ENCODE peak calls at places on chromosomes 7 and 10, in four cellular contexts. S, X, G and C are unnamed samples.

GRCh38 chr7:47591655-47592572 is 10.0 kb upstream of the TNS3 start:
- DNase-seq in S (no peak), X (peak; percentile 96), G (no peak), C (no peak)

GRCh38 chr7:50842061-50842460 is 59.4 kb upstream of the GRB10 start:
- DNase-seq in S (no peak), X (no peak), G (no peak), C (no peak)

GRCh38 chr7:26090927-26091519 is 61.0 kb upstream of the NFE2L3 start:
- DNase-seq in S (no peak), X (peak; percentile 64), G (peak; percentile 43), C (peak; percentile 82)

GRCh38 chr7:22665816-22666375 is 61.1 kb upstream of the IL6 start:
- DNase-seq in S (no peak), X (no peak), G (no peak), C (no peak)

GRCh38 chr10:112873541-112873940 is 76.5 kb upstream of the TCF7L2 start:
- DNase-seq in S (no peak), X (no peak), G (no peak), C (no peak)

GRCh38 chr10:84523509-84523908 is 195.1 kb downstream of the CCSER2 start:
- DNase-seq in S (peak; percentile 53), X (no peak), G (no peak), C (peak; percentile 33)

GRCh38 chr10:79209831-79210230 is 137.4 kb upstream of the PPIF start:
- DNase-seq in S (no peak), X (no peak), G (no peak), C (no peak)

GRCh38 chr7:95545007-95545615 is 51.2 kb downstream of the PDK4 start:
- DNase-seq in S (peak; percentile 55), X (peak; percentile 71), G (peak; percentile 71), C (peak; percentile 78)

GRCh38 chr10:46299531-46300366 is 13.0 kb downstream of the ANTXRL start:
- DNase-seq in S (no peak), X (no peak), G (no peak), C (no peak)

GRCh38 chr7:90666186-90666585 is 70.1 kb downstream of the CDK14 start:
- DNase-seq in S (no peak), X (no peak), G (no peak), C (no peak)

GRCh38 chr7:69359003-69359555 is 239.2 kb upstream of the AUTS2 start:
- DNase-seq in S (no peak), X (no peak), G (no peak), C (no peak)

GRCh38 chr7:27193335-27194001 is 6.4 kb downstream of the HOXA13 start:
- DNase-seq in S (no peak), X (no peak), G (no peak), C (no peak)

GRCh38 chr10:5094265-5095205 is at the start of gene AKR1C3:
- DNase-seq in S (no peak), X (peak; percentile 94), G (peak; percentile 29), C (peak; percentile 52)

GRCh38 chr7:98836811-98837631 is 32.8 kb downstream of the TMEM130 start:
- DNase-seq in S (peak; percentile 45), X (peak; percentile 67), G (peak; percentile 14), C (peak; percentile 42)

GRCh38 chr10:79345241-79346011 is 1.8 kb upstream of the PPIF start:
- DNase-seq in S (no peak), X (no peak), G (no peak), C (no peak)

GRCh38 chr10:131159771-131160170 is 151.8 kb downstream of the TCERG1L start:
- DNase-seq in S (no peak), X (no peak), G (no peak), C (no peak)

GRCh38 chr7:161786-162185 is 30.6 kb upstream of the FAM20C start:
- DNase-seq in S (no peak), X (no peak), G (no peak), C (no peak)

GRCh38 chr10:62047960-62048383 is 146.5 kb downstream of the ARID5B start:
- DNase-seq in S (no peak), X (no peak), G (no peak), C (peak; percentile 35)

GRCh38 chr7:124062171-124062570 is 29.3 kb upstream of the TMEM229A start:
- DNase-seq in S (no peak), X (no peak), G (no peak), C (no peak)

GRCh38 chr7:5692112-5692844 is 89.2 kb downstream of the RNF216 start:
- DNase-seq in S (peak; percentile 37), X (peak; percentile 86), G (peak; percentile 97), C (peak; percentile 97)

GRCh38 chr7:151035902-151036301 is 7.7 kb downstream of the ABCB8 start:
- DNase-seq in S (no peak), X (no peak), G (no peak), C (no peak)

GRCh38 chr7:71733108-71733870 is 601.3 kb downstream of the GALNT17 start:
- DNase-seq in S (peak; percentile 83), X (peak; percentile 63), G (peak; percentile 59), C (peak; percentile 65)
- H3K4me3 ChIP-seq in S (peak overlapping the region; percentile 15), X (no peak overlapping the region), G (no peak overlapping the region), C (no peak overlapping the region)

GRCh38 chr7:157019718-157020451 is 9.4 kb upstream of the MNX1 start:
- DNase-seq in S (no peak), X (no peak), G (no peak), C (no peak)

GRCh38 chr7:157021893-157022680 is 11.6 kb upstream of the MNX1 start:
- DNase-seq in S (no peak), X (no peak), G (no peak), C (no peak)

GRCh38 chr7:157018997-157019591 is 8.6 kb upstream of the MNX1 start:
- DNase-seq in S (no peak), X (no peak), G (no peak), C (no peak)

GRCh38 chr7:157021071-157021891 is 10.8 kb upstream of the MNX1 start:
- DNase-seq in S (no peak), X (no peak), G (no peak), C (no peak)

GRCh38 chr7:157020514-157021070 is 10.1 kb upstream of the MNX1 start:
- DNase-seq in S (no peak), X (no peak), G (no peak), C (no peak)
- H3K4me3 ChIP-seq in S (peak overlapping the region; percentile 38), X (peak overlapping the region; percentile 45), G (no peak overlapping the region), C (no peak overlapping the region)

GRCh38 chr7:82477733-82478515 is 34.3 kb upstream of the CACNA2D1 start:
- DNase-seq in S (no peak), X (no peak), G (no peak), C (no peak)
- H3K4me3 ChIP-seq in S (no peak overlapping the region), X (no peak overlapping the region), G (no peak overlapping the region), C (no peak overlapping the region)

GRCh38 chr10:96719205-96719604 is 1.1 kb downstream of the PIK3AP1 start:
- DNase-seq in S (no peak), X (no peak), G (no peak), C (no peak)
- H3K4me3 ChIP-seq in S (peak overlapping the region; percentile 71), X (no peak overlapping the region), G (no peak overlapping the region), C (no peak overlapping the region)

GRCh38 chr7:80133361-80134104 is 1.1 kb upstream of the GNAI1 start:
- DNase-seq in S (no peak), X (peak; percentile 42), G (no peak), C (no peak)
- H3K4me3 ChIP-seq in S (peak overlapping the region; percentile 94), X (peak overlapping the region; percentile 82), G (no peak overlapping the region), C (no peak overlapping the region)

DNA sequence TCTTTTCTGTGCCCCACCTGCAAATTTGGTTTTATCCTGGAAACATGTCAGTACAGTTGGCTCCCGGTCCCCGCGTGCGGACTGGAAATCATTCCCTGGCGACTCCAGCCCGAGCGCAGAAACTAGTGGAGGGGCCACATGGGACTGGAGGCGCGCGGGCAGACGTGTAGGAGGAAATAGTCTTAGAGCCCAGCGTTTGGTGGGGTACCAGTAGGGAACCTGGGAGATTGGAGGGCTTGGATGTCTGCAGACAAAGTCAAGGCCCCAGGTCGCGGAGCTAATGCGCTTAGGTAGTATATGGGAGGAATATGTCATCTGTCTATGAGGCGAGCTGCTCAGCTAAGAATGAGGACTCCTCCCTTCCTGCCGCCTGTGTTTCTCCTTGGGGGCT is 1.3 kb downstream of the GALNT17 start:
- DNase-seq in S (no peak), X (no peak), G (no peak), C (no peak)
- H3K4me3 ChIP-seq in S (peak overlapping the region; percentile 64), X (no peak overlapping the region), G (no peak overlapping the region), C (no peak overlapping the region)

DNA sequence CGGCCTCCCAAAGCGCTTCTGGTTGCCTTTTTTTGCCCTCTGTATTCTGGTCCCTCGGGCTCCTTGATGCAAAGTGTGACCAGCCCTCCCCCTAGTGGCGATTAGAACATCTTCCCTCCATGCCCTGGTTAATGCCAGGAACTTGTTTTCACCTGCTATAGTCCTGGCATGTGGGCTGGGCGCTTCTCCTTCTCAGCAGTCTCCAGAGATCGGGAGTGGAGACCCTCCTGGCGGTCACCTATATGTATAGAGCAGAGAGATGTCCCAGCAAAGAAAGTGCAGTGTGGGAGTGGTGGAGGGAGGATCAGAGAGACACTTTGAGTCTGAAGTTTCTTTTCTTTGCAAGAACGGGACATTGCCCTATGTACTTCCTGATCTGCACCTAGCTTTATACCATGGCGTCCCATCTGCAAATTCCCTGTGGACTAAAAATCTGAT is 264.1 kb downstream of the OTUD1 start:
- DNase-seq in S (peak; percentile 55), X (peak; percentile 77), G (peak; percentile 29), C (peak; percentile 22)
- H3K4me3 ChIP-seq in S (no peak overlapping the region), X (no peak overlapping the region), G (no peak overlapping the region), C (no peak overlapping the region)

GRCh38 chr10:18345308-18345707 is 205.1 kb downstream of the CACNB2 start:
- DNase-seq in S (no peak), X (no peak), G (no peak), C (no peak)

GRCh38 chr10:18340496-18341051 is 200.3 kb downstream of the CACNB2 start:
- DNase-seq in S (no peak), X (no peak), G (peak; percentile 31), C (peak; percentile 31)

GRCh38 chr10:18343573-18343972 is 203.3 kb downstream of the CACNB2 start:
- DNase-seq in S (no peak), X (no peak), G (no peak), C (no peak)

GRCh38 chr10:18341063-18341462 is 200.8 kb downstream of the CACNB2 start:
- DNase-seq in S (no peak), X (no peak), G (peak; percentile 1), C (no peak)
- H3K4me3 ChIP-seq in S (peak overlapping the region; percentile 14), X (no peak overlapping the region), G (peak overlapping the region; percentile 31), C (peak overlapping the region; percentile 10)